ENCODE peak calls at places on chromosomes 13 and 19, in four cellular contexts. One of them, this sample, is unnamed.

GRCh38 chr19:46574533-46574932 is 26.6 kb upstream of the CALM3 start:
- DNase-seq in mucosa of descending colon: no peak
- DNase-seq in adrenal gland: no peak
- DNase-seq in GM23338: no peak
- DNase-seq in this sample: peak; percentile 15

GRCh38 chr13:113968463-113969310 is 5.2 kb downstream of the C13orf46 start:
- DNase-seq in adrenal gland: no peak
- DNase-seq in GM23338: no peak
- DNase-seq in mucosa of descending colon: peak; percentile 21
- DNase-seq in this sample: no peak

GRCh38 chr19:18221815-18222725 is 4.2 kb downstream of the PDE4C start:
- DNase-seq in GM23338: no peak
- DNase-seq in adrenal gland: no peak
- DNase-seq in mucosa of descending colon: no peak
- DNase-seq in this sample: no peak

GRCh38 chr19:4523306-4524110 is 5.2 kb upstream of the PLIN4 start:
- DNase-seq in adrenal gland: peak; percentile 65
- DNase-seq in GM23338: peak; percentile 74
- DNase-seq in mucosa of descending colon: peak; percentile 69
- DNase-seq in this sample: peak; percentile 34

GRCh38 chr19:37468961-37469777 is at the start of gene ZNF570:
- DNase-seq in mucosa of descending colon: peak; percentile 92
- DNase-seq in adrenal gland: peak; percentile 92
- DNase-seq in GM23338: peak; percentile 95
- DNase-seq in this sample: peak; percentile 77

GRCh38 chr13:61192826-61193225 is 222.8 kb downstream of the PCDH20 start:
- DNase-seq in GM23338: no peak
- DNase-seq in mucosa of descending colon: peak; percentile 43
- DNase-seq in adrenal gland: no peak
- DNase-seq in this sample: no peak

GRCh38 chr19:38084196-38084595 is 139.8 kb downstream of the DPF1 start:
- DNase-seq in adrenal gland: no peak
- DNase-seq in mucosa of descending colon: no peak
- DNase-seq in GM23338: no peak
- DNase-seq in this sample: no peak

GRCh38 chr13:111399776-111400505 is 79.5 kb downstream of the TEX29 start:
- DNase-seq in mucosa of descending colon: no peak
- DNase-seq in GM23338: no peak
- DNase-seq in adrenal gland: no peak
- DNase-seq in this sample: no peak

DNA sequence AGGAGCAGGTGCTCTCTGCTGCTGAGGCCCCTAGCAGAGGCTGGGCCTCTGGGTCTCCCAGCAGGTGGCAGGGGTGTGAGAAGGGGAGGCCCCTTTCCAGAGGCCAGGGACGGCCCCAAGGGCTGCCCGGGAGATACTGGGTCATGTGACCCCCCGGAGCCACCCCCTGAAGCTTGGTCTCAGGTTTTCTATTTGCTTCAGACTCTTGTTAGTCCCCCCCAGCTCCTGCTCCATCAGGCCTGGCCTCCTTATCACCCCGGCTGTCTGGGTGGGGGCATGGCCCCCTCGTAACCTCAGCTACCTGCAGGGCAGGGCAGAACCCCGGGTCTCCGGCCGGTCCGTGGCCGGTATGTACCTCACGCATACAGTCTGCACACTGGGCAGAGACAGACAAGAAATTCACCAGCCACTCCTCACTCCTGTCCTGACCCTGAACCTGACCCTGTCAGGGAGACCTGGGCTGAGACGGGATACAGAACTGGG is 13.2 kb upstream of the TCF3 start:
- DNase-seq in adrenal gland: no peak
- DNase-seq in GM23338: no peak
- DNase-seq in mucosa of descending colon: no peak
- DNase-seq in this sample: no peak
- TF ChIP-seq CTCF in adrenal gland: no peak
- TF ChIP-seq CTCF in GM23338: no peak
- TF ChIP-seq CTCF in mucosa of descending colon: no peak
- TF ChIP-seq CTCF in this sample: no peak

GRCh38 chr13:36817996-36818395 is 1.0 kb upstream of the RFXAP start:
- DNase-seq in mucosa of descending colon: no peak
- DNase-seq in GM23338: no peak
- DNase-seq in adrenal gland: no peak
- DNase-seq in this sample: no peak
- H3K4me3 ChIP-seq in mucosa of descending colon: no peak overlapping the region
- H3K4me3 ChIP-seq in GM23338: peak overlapping the region; percentile 79
- H3K4me3 ChIP-seq in adrenal gland: peak overlapping the region; percentile 84
- H3K4me3 ChIP-seq in this sample: no peak overlapping the region

DNA sequence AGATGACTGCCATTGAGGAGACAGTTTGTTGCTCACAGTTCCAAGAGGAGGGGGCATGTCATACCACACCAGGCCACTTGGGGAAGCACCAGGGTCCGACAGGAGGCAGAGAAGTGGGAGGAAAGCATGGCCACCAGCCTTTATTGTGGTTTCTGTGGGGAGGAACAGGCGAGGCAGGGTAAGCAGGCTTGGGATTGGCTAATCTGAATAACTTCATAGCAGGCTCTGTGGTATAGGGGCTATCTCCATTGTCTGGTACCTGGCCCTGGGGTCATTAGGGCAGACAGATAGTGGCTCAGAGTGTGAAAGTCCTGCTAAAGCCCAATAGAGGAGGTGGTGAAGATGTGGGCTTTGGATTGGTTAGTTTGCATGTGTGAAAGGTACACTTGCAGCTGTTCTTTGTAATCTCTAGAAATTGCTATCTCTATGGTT is 35.5 kb downstream of the CBY2 start:
- DNase-seq in mucosa of descending colon: no peak
- DNase-seq in adrenal gland: no peak
- DNase-seq in GM23338: peak; percentile 67
- DNase-seq in this sample: no peak
- TF ChIP-seq CTCF in mucosa of descending colon: no peak
- TF ChIP-seq CTCF in adrenal gland: no peak
- TF ChIP-seq CTCF in GM23338: peak; percentile 65
- TF ChIP-seq CTCF in this sample: peak; percentile 27

GRCh38 chr13:41682766-41683165 is 225.4 kb downstream of the RGCC start:
- DNase-seq in adrenal gland: no peak
- DNase-seq in mucosa of descending colon: no peak
- DNase-seq in GM23338: no peak
- DNase-seq in this sample: no peak

GRCh38 chr13:41680900-41681299 is 223.6 kb downstream of the RGCC start:
- DNase-seq in adrenal gland: no peak
- DNase-seq in GM23338: peak; percentile 48
- DNase-seq in mucosa of descending colon: no peak
- DNase-seq in this sample: no peak

GRCh38 chr13:41678842-41679241 is 221.5 kb downstream of the RGCC start:
- DNase-seq in adrenal gland: no peak
- DNase-seq in mucosa of descending colon: no peak
- DNase-seq in GM23338: no peak
- DNase-seq in this sample: no peak

GRCh38 chr13:41681587-41681986 is 224.2 kb downstream of the RGCC start:
- DNase-seq in mucosa of descending colon: no peak
- DNase-seq in GM23338: no peak
- DNase-seq in adrenal gland: no peak
- DNase-seq in this sample: no peak

DNA sequence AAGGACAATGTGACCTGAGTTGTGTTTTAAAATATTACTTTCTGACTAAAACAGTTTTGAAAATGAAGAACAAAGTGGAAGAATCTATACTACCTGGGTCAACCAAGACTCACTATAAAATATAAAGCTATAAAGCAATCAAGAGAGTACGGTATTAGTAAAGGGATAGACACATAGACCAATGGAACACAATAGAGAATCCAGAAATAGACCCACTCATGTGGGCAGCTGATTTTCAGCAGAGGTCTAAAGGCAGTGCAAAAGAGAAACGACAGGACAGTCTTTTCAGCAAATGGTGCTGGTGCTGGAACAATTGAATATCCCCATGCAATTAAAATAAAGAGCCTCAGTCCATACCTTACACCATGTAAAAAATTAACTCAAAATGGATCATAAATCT is 224.7 kb downstream of the RGCC start:
- DNase-seq in GM23338: no peak
- DNase-seq in adrenal gland: no peak
- DNase-seq in mucosa of descending colon: no peak
- DNase-seq in this sample: no peak
- H3K4me3 ChIP-seq in GM23338: no peak overlapping the region
- H3K4me3 ChIP-seq in adrenal gland: no peak overlapping the region
- H3K4me3 ChIP-seq in mucosa of descending colon: no peak overlapping the region
- H3K4me3 ChIP-seq in this sample: no peak overlapping the region

GRCh38 chr13:102847272-102848234 is 1.7 kb downstream of the ERCC5 start:
- DNase-seq in mucosa of descending colon: no peak
- DNase-seq in adrenal gland: no peak
- DNase-seq in GM23338: peak; percentile 59
- DNase-seq in this sample: peak; percentile 73
- TF ChIP-seq CTCF in mucosa of descending colon: peak; percentile 42
- TF ChIP-seq CTCF in adrenal gland: peak; percentile 84
- TF ChIP-seq CTCF in GM23338: peak; percentile 67
- TF ChIP-seq CTCF in this sample: peak; percentile 78